ENCODE peak calls at places on chromosomes 4 and X, in six cellular contexts. H is breast epithelium, K is H1, Z is GM12878, P is lower leg skin, Y is IMR-90. A is an unnamed sample.

GRCh38 chrX:86322913-86323312 is 174.7 kb downstream of the DACH2 start:
- DNase-seq in H (no peak), K (no peak), Z (no peak), P (no peak), Y (no peak), A (no peak)

GRCh38 chr4:76292730-76293129 is 13.8 kb upstream of the STBD1 start:
- DNase-seq in H (no peak), K (no peak), Z (no peak), P (no peak), Y (no peak), A (no peak)

GRCh38 chrX:107715331-107716044 is 60.1 kb downstream of the TSC22D3 start:
- DNase-seq in H (no peak), K (no peak), Z (no peak), P (no peak), Y (peak; percentile 23), A (no peak)

GRCh38 chr4:119725688-119726330 is 97.2 kb upstream of the PDE5A start:
- DNase-seq in H (no peak), K (no peak), Z (no peak), P (no peak), Y (peak; percentile 70), A (no peak)

GRCh38 chr4:73189274-73189810 is 69.3 kb downstream of the ANKRD17 start:
- DNase-seq in H (no peak), K (no peak), Z (no peak), P (no peak), Y (peak; percentile 20), A (no peak)

GRCh38 chr4:153222790-153223417 is 18.7 kb downstream of the TRIM2 start:
- DNase-seq in H (no peak), K (peak; percentile 71), Z (no peak), P (no peak), Y (peak; percentile 41), A (peak; percentile 74)

GRCh38 chrX:69503228-69503834 is 795 bp upstream of the NALF2 start:
- DNase-seq in H (no peak), K (no peak), Z (no peak), P (no peak), Y (no peak), A (no peak)

GRCh38 chrX:17361620-17362019 is 13.4 kb upstream of the NHS start:
- DNase-seq in H (no peak), K (peak; percentile 76), Z (no peak), P (no peak), Y (no peak), A (no peak)

GRCh38 chr4:89998350-89999098 is 103.9 kb downstream of the MMRN1 start:
- DNase-seq in H (no peak), K (no peak), Z (no peak), P (no peak), Y (no peak), A (no peak)

GRCh38 chrX:136879001-136879667 is 1.4 kb downstream of the RBMX start:
- DNase-seq in H (no peak), K (no peak), Z (no peak), P (no peak), Y (no peak), A (no peak)

GRCh38 chr4:74640111-74640903 is 154.0 kb downstream of the BTC start:
- DNase-seq in H (no peak), K (no peak), Z (no peak), P (no peak), Y (peak; percentile 92), A (no peak)

DNA sequence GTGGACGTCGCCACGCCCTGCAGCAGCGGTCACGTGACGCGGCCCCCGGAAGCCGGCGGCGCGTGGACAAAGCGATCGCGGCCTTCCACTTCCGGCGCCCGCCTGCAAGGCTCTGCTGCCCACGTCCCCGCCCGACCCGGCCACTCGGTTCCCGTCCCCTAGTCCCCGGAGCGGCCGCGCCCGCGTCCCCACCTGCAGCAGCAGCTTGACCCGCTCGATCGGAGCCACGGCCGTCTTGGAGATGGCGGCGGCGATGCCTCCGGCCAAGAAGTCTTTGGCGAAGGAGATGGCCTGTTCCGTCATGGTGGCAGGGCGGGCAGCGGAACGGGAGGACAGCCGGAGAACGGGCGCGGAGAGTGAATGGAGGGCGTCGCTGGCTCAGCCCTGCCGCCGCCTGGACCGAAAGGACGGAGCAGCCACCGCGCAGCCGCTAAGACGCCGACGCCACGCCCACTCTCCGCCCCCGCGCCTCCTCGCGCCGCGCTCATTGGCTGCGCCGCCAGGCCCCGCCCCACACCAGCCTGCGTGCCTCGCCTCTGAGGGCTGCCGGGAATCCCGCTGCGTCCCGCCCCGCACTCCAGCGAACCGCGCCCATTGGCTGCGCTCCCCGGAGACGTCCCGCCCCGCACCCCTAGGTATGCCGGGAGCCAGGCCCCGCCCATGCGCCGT is at the start of gene SLC25A6:
- DNase-seq in H (peak; percentile 98), K (peak; percentile 99), Z (peak; percentile 88), P (peak; percentile 98), Y (peak; percentile 95), A (peak; percentile 100)
- TF ChIP-seq CTCF in H (peak; percentile 39), K (no peak), Z (no peak), P (no peak), Y (no peak), A (no peak)

GRCh38 chr4:40057540-40058091 is 966 bp downstream of the N4BP2 start:
- DNase-seq in H (peak; percentile 91), K (peak; percentile 59), Z (peak; percentile 85), P (peak; percentile 89), Y (peak; percentile 96), A (peak; percentile 82)
- TF ChIP-seq POLR2A in H (no peak), K (no peak), Z (peak; percentile 68), P (no peak), Y (no peak), A (peak; percentile 41)

GRCh38 chr4:84342161-84342560 is 156.9 kb downstream of the NKX6-1 start:
- DNase-seq in H (no peak), K (no peak), Z (no peak), P (no peak), Y (no peak), A (no peak)
- TF ChIP-seq CTCF in H (no peak), K (no peak), Z (no peak), P (no peak), Y (no peak), A (no peak)

GRCh38 chr4:177079327-177079726 is 230.3 kb upstream of the NEIL3 start:
- DNase-seq in H (no peak), K (no peak), Z (no peak), P (no peak), Y (no peak), A (no peak)
- TF ChIP-seq POLR2A in H (no peak), K (no peak), Z (no peak), P (no peak), Y (no peak), A (no peak)

GRCh38 chr4:184097240-184097619 is 120.4 kb downstream of the ENPP6 start:
- DNase-seq in H (peak; percentile 24), K (peak; percentile 91), Z (no peak), P (peak; percentile 34), Y (no peak), A (peak; percentile 71)
- TF ChIP-seq CTCF in H (peak; percentile 12), K (peak; percentile 92), Z (peak; percentile 9), P (no peak), Y (peak; percentile 26), A (no peak)

A was measured in ovary.